ENCODE peak calls at places on chromosomes 13 and 19, in four cellular contexts. N is fibroblast of the aortic adventitia, A is choroid plexus epithelial cell, V is testis. C is an unnamed sample.

GRCh38 chr19:10478476-10478875 is 24.7 kb downstream of the KEAP1 start:
- DNase-seq in V (no peak), A (no peak), N (peak; percentile 62), C (no peak)

GRCh38 chr13:107600986-107601385 is 614.4 kb downstream of the LIG4 start:
- DNase-seq in V (no peak), A (peak; percentile 7), N (no peak), C (no peak)

GRCh38 chr13:91946498-91947070 is 548.2 kb downstream of the GPC5 start:
- DNase-seq in A (peak; percentile 62), N (peak; percentile 0), V (peak; percentile 16), C (peak; percentile 11)

GRCh38 chr19:36196249-36196648 is 18.2 kb downstream of the ZNF565 start:
- DNase-seq in N (no peak), V (no peak), A (no peak), C (no peak)

GRCh38 chr13:29707876-29708543 is 112.5 kb upstream of the SLC7A1 start:
- DNase-seq in V (peak; percentile 52), A (peak; percentile 72), N (peak; percentile 62), C (peak; percentile 39)

GRCh38 chr19:13781547-13781946 is 7.3 kb downstream of the C19orf53 start:
- DNase-seq in V (peak; percentile 58), A (peak; percentile 90), N (peak; percentile 91), C (no peak)

GRCh38 chr13:88339271-88339741 is 668.1 kb downstream of the SLITRK5 start:
- DNase-seq in V (peak; percentile 33), N (no peak), A (no peak), C (no peak)

GRCh38 chr19:57103573-57104277 is 16.1 kb upstream of the USP29 start:
- DNase-seq in N (peak; percentile 70), V (peak; percentile 81), A (peak; percentile 73), C (peak; percentile 80)

GRCh38 chr19:28667348-28667977 is 545.5 kb downstream of the UQCRFS1 start:
- DNase-seq in A (no peak), V (no peak), N (no peak), C (no peak)

GRCh38 chr19:45782162-45782623 is at the start of gene DMPK:
- DNase-seq in N (peak; percentile 27), V (peak; percentile 41), A (no peak), C (no peak)
- H3K4me3 ChIP-seq in N (peak within 1 kb of the TSS; percentile 74), V (peak within 1 kb of the TSS; percentile 50), A (peak within 1 kb of the TSS; percentile 64), C (no peak within 1 kb of the TSS)

GRCh38 chr19:1172353-1173159 is 1.5 kb downstream of the SBNO2 start:
- DNase-seq in V (peak; percentile 77), A (peak; percentile 48), N (peak; percentile 65), C (no peak)

GRCh38 chr19:1169921-1170885 is 3.9 kb downstream of the SBNO2 start:
- DNase-seq in V (peak; percentile 92), A (no peak), N (peak; percentile 80), C (no peak)

GRCh38 chr19:1168877-1169791 is 4.9 kb downstream of the SBNO2 start:
- DNase-seq in A (peak; percentile 65), N (peak; percentile 55), V (peak; percentile 84), C (no peak)

GRCh38 chr19:1171755-1172352 is 2.2 kb downstream of the SBNO2 start:
- DNase-seq in A (peak; percentile 31), N (peak; percentile 33), V (peak; percentile 68), C (no peak)

GRCh38 chr19:1170938-1171754 is 2.9 kb downstream of the SBNO2 start:
- DNase-seq in A (no peak), N (no peak), V (no peak), C (no peak)
- H3K4me3 ChIP-seq in A (no peak overlapping the region), N (peak overlapping the region; percentile 93), V (no peak overlapping the region), C (no peak overlapping the region)

GRCh38 chr19:4911314-4911713 is 2.0 kb downstream of the UHRF1 start:
- DNase-seq in V (no peak), A (peak; percentile 48), N (peak; percentile 38), C (no peak)
- H3K4me3 ChIP-seq in V (no peak overlapping the region), A (peak overlapping the region; percentile 74), N (peak overlapping the region; percentile 76), C (peak overlapping the region; percentile 98)

DNA sequence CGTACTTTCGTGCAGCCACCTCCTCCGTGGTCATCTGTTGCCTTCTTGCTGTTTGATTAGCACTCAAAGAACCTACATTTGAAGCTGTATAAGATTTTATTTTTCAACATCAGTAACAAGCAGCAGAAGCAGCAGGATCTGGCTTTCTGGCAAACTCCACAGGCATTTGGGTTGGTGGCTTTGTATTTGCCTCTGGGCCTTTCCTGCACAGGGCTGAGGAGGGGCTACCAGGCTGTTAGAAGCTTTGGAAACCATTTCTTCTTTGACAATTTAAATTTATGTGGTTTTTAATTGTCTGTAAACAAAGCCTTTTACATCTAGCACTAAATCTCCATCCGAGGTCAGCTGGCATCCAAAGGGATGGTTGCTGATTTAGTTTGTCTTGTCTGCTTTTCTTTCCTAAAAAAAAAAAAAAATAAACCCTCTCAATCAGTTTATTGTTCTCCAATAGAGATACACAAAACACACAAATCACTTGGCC is 127.5 kb upstream of the OBI1 start:
- DNase-seq in A (no peak), V (no peak), N (no peak), C (no peak)
- H3K4me3 ChIP-seq in A (no peak overlapping the region), V (no peak overlapping the region), N (no peak overlapping the region), C (no peak overlapping the region)

DNA sequence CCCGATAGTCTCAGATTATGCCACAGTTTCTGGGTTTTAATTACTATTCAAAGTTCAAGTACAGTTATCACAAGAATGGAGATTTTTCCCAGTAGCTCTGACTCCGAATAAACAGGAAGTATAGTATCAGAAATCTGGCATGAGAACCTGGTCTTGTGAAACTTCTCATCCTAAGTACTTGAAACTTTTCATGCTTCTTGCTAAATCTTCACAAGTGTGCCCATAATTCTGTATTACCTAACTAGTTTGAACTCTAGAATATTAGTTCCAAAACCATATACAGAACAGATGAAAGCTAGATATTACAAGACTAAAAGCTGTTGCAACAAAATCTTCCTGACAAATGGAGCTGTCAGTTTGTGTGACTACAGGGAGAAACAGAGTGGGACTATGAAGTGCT is 70.5 kb upstream of the CSNK1A1L start:
- DNase-seq in A (peak; percentile 97), N (peak; percentile 93), V (no peak), C (no peak)
- H3K4me3 ChIP-seq in A (no peak overlapping the region), N (no peak overlapping the region), V (no peak overlapping the region), C (no peak overlapping the region)

GRCh38 chr19:12666305-12667048 is at the start of the genes MAN2B1 and WDR83:
- DNase-seq in V (peak; percentile 76), A (peak; percentile 70), N (peak; percentile 34), C (peak; percentile 46)

GRCh38 chr19:12667903-12668302 is 1.3 kb downstream of the WDR83 start:
- DNase-seq in N (no peak), V (no peak), A (no peak), C (no peak)

GRCh38 chr19:12664406-12665280 is 1.9 kb downstream of the MAN2B1 start:
- DNase-seq in N (no peak), V (no peak), A (no peak), C (no peak)

GRCh38 chr19:12665646-12666304 is 767 bp downstream of the MAN2B1 start:
- DNase-seq in N (no peak), V (no peak), A (no peak), C (no peak)

GRCh38 chr19:12665281-12665573 is 1.3 kb downstream of the MAN2B1 start:
- DNase-seq in N (no peak), V (no peak), A (no peak), C (no peak)
- H3K4me3 ChIP-seq in N (no peak overlapping the region), V (no peak overlapping the region), A (no peak overlapping the region), C (no peak overlapping the region)

GRCh38 chr13:43291289-43292055 is 268.1 kb downstream of the DNAJC15 start:
- DNase-seq in V (no peak), A (no peak), N (no peak), C (no peak)
- H3K4me3 ChIP-seq in V (no peak overlapping the region), A (no peak overlapping the region), N (no peak overlapping the region), C (no peak overlapping the region)

DNA sequence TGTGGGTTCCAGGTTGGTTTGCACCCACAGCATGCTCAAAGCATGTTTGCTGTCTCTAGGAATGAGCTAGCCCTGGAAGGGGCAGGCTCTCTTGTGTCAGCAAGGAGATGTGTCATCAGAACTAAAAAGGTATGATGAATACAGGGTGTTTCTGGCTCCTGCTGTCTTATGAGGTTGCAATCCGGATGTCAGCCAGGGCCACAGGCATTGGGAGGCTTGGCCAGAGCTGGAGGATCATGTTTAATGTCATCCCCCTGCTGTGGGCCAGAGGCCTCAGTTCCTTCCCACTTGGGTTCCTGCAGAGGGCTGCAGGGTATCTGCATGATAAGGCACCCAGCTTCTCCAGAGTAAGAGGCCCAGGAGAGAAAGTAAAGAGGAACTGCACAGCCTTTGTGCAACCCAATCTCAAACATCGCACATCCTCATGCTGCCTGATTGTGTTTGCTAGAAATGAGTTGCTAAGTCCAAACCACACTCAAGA is 193.6 kb downstream of the COL4A1 start:
- DNase-seq in V (no peak), N (peak; percentile 58), A (peak; percentile 92), C (no peak)
- H3K4me3 ChIP-seq in V (no peak overlapping the region), N (no peak overlapping the region), A (no peak overlapping the region), C (no peak overlapping the region)

GRCh38 chr19:55042688-55043087 is 4.6 kb upstream of the GP6 start:
- DNase-seq in V (no peak), A (no peak), N (no peak), C (no peak)
- H3K4me3 ChIP-seq in V (no peak overlapping the region), A (no peak overlapping the region), N (no peak overlapping the region), C (no peak overlapping the region)

DNA sequence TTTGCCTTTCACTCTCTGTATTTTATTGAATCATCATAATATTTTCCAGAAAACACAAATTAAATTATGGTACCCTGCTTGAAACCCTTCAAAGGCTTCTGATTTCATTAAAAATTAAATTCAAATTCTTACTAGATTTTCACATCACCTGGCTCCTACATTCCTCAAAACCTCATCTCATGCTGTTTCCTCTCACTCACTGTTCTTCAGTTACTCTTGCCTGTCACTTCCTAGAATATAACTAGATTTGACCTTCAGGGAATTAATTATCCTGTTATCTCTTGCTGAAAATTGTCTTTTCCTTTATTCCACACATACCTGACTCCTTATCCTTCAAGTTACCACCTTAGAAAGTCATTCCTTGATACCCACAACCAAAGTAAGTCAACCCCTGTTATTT is 2294.7 kb downstream of the PCDH9 start:
- DNase-seq in V (no peak), A (no peak), N (no peak), C (no peak)
- H3K4me3 ChIP-seq in V (no peak overlapping the region), A (no peak overlapping the region), N (no peak overlapping the region), C (no peak overlapping the region)

C was measured in Jurkat, Clone E6-1.